ENCODE peak calls at places on chromosome 10, in five cellular contexts. One of them, this sample, is unnamed.

GRCh38 chr10:19945275-19945674 is 129.0 kb downstream of the PLXDC2 start:
- DNase-seq in K562: no peak
- DNase-seq in GM12878: no peak
- DNase-seq in H1: no peak
- DNase-seq in HepG2: no peak
- DNase-seq in this sample: no peak

GRCh38 chr10:86663046-86663345 is 5.3 kb upstream of the LDB3 start:
- DNase-seq in K562: no peak
- DNase-seq in GM12878: no peak
- DNase-seq in H1: no peak
- DNase-seq in HepG2: no peak
- DNase-seq in this sample: no peak

GRCh38 chr10:102603946-102604345 is 40.3 kb upstream of the TRIM8 start:
- DNase-seq in K562: no peak
- DNase-seq in GM12878: no peak
- DNase-seq in H1: no peak
- DNase-seq in HepG2: no peak
- DNase-seq in this sample: no peak

GRCh38 chr10:131453772-131454634 is 142.5 kb upstream of the TCERG1L start:
- DNase-seq in K562: peak; percentile 67
- DNase-seq in GM12878: no peak
- DNase-seq in H1: peak; percentile 99
- DNase-seq in HepG2: peak; percentile 12
- DNase-seq in this sample: peak; percentile 21

GRCh38 chr10:34739915-34740314 is 75.2 kb downstream of the PARD3 start:
- DNase-seq in K562: peak; percentile 35
- DNase-seq in GM12878: no peak
- DNase-seq in H1: peak; percentile 64
- DNase-seq in HepG2: no peak
- DNase-seq in this sample: no peak

GRCh38 chr10:92914478-92915066 is 66.3 kb downstream of the EXOC6 start:
- DNase-seq in K562: peak; percentile 75
- DNase-seq in GM12878: no peak
- DNase-seq in H1: peak; percentile 73
- DNase-seq in HepG2: peak; percentile 68
- DNase-seq in this sample: peak; percentile 51

GRCh38 chr10:73886085-73886529 is 11.8 kb upstream of the CAMK2G start:
- DNase-seq in K562: peak; percentile 90
- DNase-seq in GM12878: no peak
- DNase-seq in H1: peak; percentile 81
- DNase-seq in HepG2: peak; percentile 57
- DNase-seq in this sample: no peak

GRCh38 chr10:73923935-73924598 is 13.1 kb downstream of the PLAU start:
- DNase-seq in K562: no peak
- DNase-seq in GM12878: no peak
- DNase-seq in H1: no peak
- DNase-seq in HepG2: no peak
- DNase-seq in this sample: no peak

GRCh38 chr10:52774182-52774581 is 1.6 kb upstream of the MBL2 start:
- DNase-seq in K562: no peak
- DNase-seq in GM12878: no peak
- DNase-seq in H1: no peak
- DNase-seq in HepG2: no peak
- DNase-seq in this sample: no peak

GRCh38 chr10:86594535-86594934 is 59.8 kb upstream of the OPN4 start:
- DNase-seq in K562: no peak
- DNase-seq in GM12878: no peak
- DNase-seq in H1: no peak
- DNase-seq in HepG2: no peak
- DNase-seq in this sample: peak; percentile 18

GRCh38 chr10:91556691-91557529 is 76.0 kb downstream of the PPP1R3C start:
- DNase-seq in K562: no peak
- DNase-seq in GM12878: no peak
- DNase-seq in H1: peak; percentile 14
- DNase-seq in HepG2: peak; percentile 95
- DNase-seq in this sample: no peak

GRCh38 chr10:94066411-94066810 is 72.7 kb downstream of the PLCE1 start:
- DNase-seq in K562: peak; percentile 20
- DNase-seq in GM12878: no peak
- DNase-seq in H1: no peak
- DNase-seq in HepG2: peak; percentile 18
- DNase-seq in this sample: no peak

GRCh38 chr10:110699859-110700468 is 55.8 kb downstream of the RBM20 start:
- DNase-seq in K562: no peak
- DNase-seq in GM12878: no peak
- DNase-seq in H1: no peak
- DNase-seq in HepG2: no peak
- DNase-seq in this sample: no peak

GRCh38 chr10:102241444-102242117 is at the start of gene PITX3:
- DNase-seq in K562: peak; percentile 93
- DNase-seq in GM12878: no peak
- DNase-seq in H1: peak; percentile 96
- DNase-seq in HepG2: peak; percentile 89
- DNase-seq in this sample: peak; percentile 90

GRCh38 chr10:126650164-126650563 is 20.3 kb downstream of the C10orf90 start:
- DNase-seq in K562: no peak
- DNase-seq in GM12878: no peak
- DNase-seq in H1: no peak
- DNase-seq in HepG2: no peak
- DNase-seq in this sample: no peak

GRCh38 chr10:16184911-16185310 is 251.9 kb upstream of the PTER start:
- DNase-seq in K562: no peak
- DNase-seq in GM12878: no peak
- DNase-seq in H1: no peak
- DNase-seq in HepG2: no peak
- DNase-seq in this sample: no peak

GRCh38 chr10:115355162-115355760 is 262.1 kb downstream of the ATRNL1 start:
- DNase-seq in K562: peak; percentile 40
- DNase-seq in GM12878: peak; percentile 15
- DNase-seq in H1: peak; percentile 49
- DNase-seq in HepG2: peak; percentile 63
- DNase-seq in this sample: peak; percentile 81

GRCh38 chr10:88913157-88913556 is 33.1 kb downstream of the STAMBPL1 start:
- DNase-seq in K562: no peak
- DNase-seq in GM12878: no peak
- DNase-seq in H1: no peak
- DNase-seq in HepG2: no peak
- DNase-seq in this sample: no peak

GRCh38 chr10:29966269-29966668 is 93.1 kb downstream of the JCAD start:
- DNase-seq in K562: no peak
- DNase-seq in GM12878: no peak
- DNase-seq in H1: no peak
- DNase-seq in HepG2: no peak
- DNase-seq in this sample: no peak

GRCh38 chr10:3805227-3805790 is 20.3 kb upstream of the KLF6 start:
- DNase-seq in K562: peak; percentile 66
- DNase-seq in GM12878: peak; percentile 71
- DNase-seq in H1: no peak
- DNase-seq in HepG2: no peak
- DNase-seq in this sample: peak; percentile 56

GRCh38 chr10:117365612-117366011 is 9.6 kb downstream of the PDZD8 start:
- DNase-seq in K562: no peak
- DNase-seq in GM12878: no peak
- DNase-seq in H1: no peak
- DNase-seq in HepG2: no peak
- DNase-seq in this sample: peak; percentile 62

GRCh38 chr10:124416733-124417132 is 2.0 kb downstream of the OAT start:
- DNase-seq in K562: no peak
- DNase-seq in GM12878: no peak
- DNase-seq in H1: no peak
- DNase-seq in HepG2: peak; percentile 74
- DNase-seq in this sample: no peak

GRCh38 chr10:45001382-45002148 is 842 bp downstream of the ZNF22 start:
- DNase-seq in K562: peak; percentile 80
- DNase-seq in GM12878: peak; percentile 44
- DNase-seq in H1: no peak
- DNase-seq in HepG2: no peak
- DNase-seq in this sample: no peak

GRCh38 chr10:73218466-73219191 is 28.4 kb downstream of the DNAJC9 start:
- DNase-seq in K562: peak; percentile 67
- DNase-seq in GM12878: no peak
- DNase-seq in H1: no peak
- DNase-seq in HepG2: peak; percentile 35
- DNase-seq in this sample: peak; percentile 19

GRCh38 chr10:82934429-82934828 is 1059.4 kb downstream of the NRG3 start:
- DNase-seq in K562: no peak
- DNase-seq in GM12878: no peak
- DNase-seq in H1: no peak
- DNase-seq in HepG2: no peak
- DNase-seq in this sample: no peak

GRCh38 chr10:116688241-116688711 is 54.1 kb downstream of the HSPA12A start:
- DNase-seq in K562: no peak
- DNase-seq in GM12878: no peak
- DNase-seq in H1: no peak
- DNase-seq in HepG2: no peak
- DNase-seq in this sample: no peak

GRCh38 chr10:71533936-71534335 is 137.2 kb downstream of the CDH23 start:
- DNase-seq in K562: no peak
- DNase-seq in GM12878: no peak
- DNase-seq in H1: no peak
- DNase-seq in HepG2: no peak
- DNase-seq in this sample: no peak

GRCh38 chr10:130218936-130219335 is 82.7 kb downstream of the GLRX3 start:
- DNase-seq in K562: no peak
- DNase-seq in GM12878: no peak
- DNase-seq in H1: no peak
- DNase-seq in HepG2: no peak
- DNase-seq in this sample: no peak
- TF ChIP-seq MAX in K562: no peak
- TF ChIP-seq MAX in GM12878: no peak
- TF ChIP-seq MAX in H1: no peak
- TF ChIP-seq MAX in HepG2: no peak
- TF ChIP-seq MAX in this sample: no peak

GRCh38 chr10:96093948-96094347 is 36.1 kb upstream of the ZNF518A start:
- DNase-seq in K562: no peak
- DNase-seq in GM12878: no peak
- DNase-seq in H1: no peak
- DNase-seq in HepG2: peak; percentile 63
- DNase-seq in this sample: no peak

GRCh38 chr10:96092999-96093767 is 36.9 kb upstream of the ZNF518A start:
- DNase-seq in K562: no peak
- DNase-seq in GM12878: no peak
- DNase-seq in H1: no peak
- DNase-seq in HepG2: peak; percentile 84
- DNase-seq in this sample: no peak

GRCh38 chr10:96089116-96089515 is 41.0 kb upstream of the ZNF518A start:
- DNase-seq in K562: no peak
- DNase-seq in GM12878: no peak
- DNase-seq in H1: no peak
- DNase-seq in HepG2: peak; percentile 30
- DNase-seq in this sample: no peak

GRCh38 chr10:96089670-96090462 is 40.2 kb upstream of the ZNF518A start:
- DNase-seq in K562: peak; percentile 96
- DNase-seq in GM12878: peak; percentile 84
- DNase-seq in H1: peak; percentile 67
- DNase-seq in HepG2: peak; percentile 93
- DNase-seq in this sample: peak; percentile 85

GRCh38 chr10:96090463-96090800 is 39.7 kb upstream of the ZNF518A start:
- DNase-seq in K562: no peak
- DNase-seq in GM12878: no peak
- DNase-seq in H1: no peak
- DNase-seq in HepG2: no peak
- DNase-seq in this sample: no peak
- H2AFZ ChIP-seq in K562: peak overlapping the region; percentile 85
- H2AFZ ChIP-seq in GM12878: peak overlapping the region; percentile 92
- H2AFZ ChIP-seq in H1: peak overlapping the region; percentile 64
- H2AFZ ChIP-seq in HepG2: no peak overlapping the region
- H2AFZ ChIP-seq in this sample: no peak overlapping the region

GRCh38 chr10:122503886-122504285 is 42.5 kb downstream of the HTRA1 start:
- DNase-seq in K562: no peak
- DNase-seq in GM12878: no peak
- DNase-seq in H1: no peak
- DNase-seq in HepG2: no peak
- DNase-seq in this sample: no peak

GRCh38 chr10:122505011-122505410 is 43.7 kb downstream of the HTRA1 start:
- DNase-seq in K562: no peak
- DNase-seq in GM12878: no peak
- DNase-seq in H1: no peak
- DNase-seq in HepG2: no peak
- DNase-seq in this sample: no peak

GRCh38 chr10:122505885-122506284 is 44.5 kb downstream of the HTRA1 start:
- DNase-seq in K562: no peak
- DNase-seq in GM12878: no peak
- DNase-seq in H1: no peak
- DNase-seq in HepG2: no peak
- DNase-seq in this sample: no peak

GRCh38 chr10:122503004-122503403 is 41.7 kb downstream of the HTRA1 start:
- DNase-seq in K562: no peak
- DNase-seq in GM12878: no peak
- DNase-seq in H1: no peak
- DNase-seq in HepG2: no peak
- DNase-seq in this sample: no peak

DNA sequence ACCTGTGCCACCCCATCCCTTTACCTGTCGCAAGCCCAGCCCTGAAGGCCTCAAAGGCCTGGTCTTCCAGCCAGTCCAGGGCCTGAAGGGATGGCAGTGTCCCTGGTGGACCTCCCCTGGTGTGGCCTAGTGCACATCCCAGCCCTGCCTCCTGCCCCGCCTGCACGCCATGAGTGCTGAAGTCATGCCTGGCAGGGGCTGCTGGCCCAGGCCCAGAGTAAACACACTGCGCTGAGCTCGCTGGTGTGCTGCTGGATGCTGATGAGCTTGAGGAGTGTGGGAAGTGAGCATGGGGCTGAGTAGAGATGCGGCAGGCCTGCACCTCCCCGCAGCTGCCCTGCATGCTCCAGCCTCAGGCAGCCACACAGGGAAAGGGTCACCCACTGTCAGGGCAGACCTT is 43.2 kb downstream of the HTRA1 start:
- DNase-seq in K562: no peak
- DNase-seq in GM12878: no peak
- DNase-seq in H1: no peak
- DNase-seq in HepG2: no peak
- DNase-seq in this sample: no peak
- TF ChIP-seq SP1 in K562: no peak
- TF ChIP-seq SP1 in GM12878: no peak
- TF ChIP-seq SP1 in H1: no peak
- TF ChIP-seq SP1 in HepG2: no peak
- TF ChIP-seq SP1 in this sample: no peak

DNA sequence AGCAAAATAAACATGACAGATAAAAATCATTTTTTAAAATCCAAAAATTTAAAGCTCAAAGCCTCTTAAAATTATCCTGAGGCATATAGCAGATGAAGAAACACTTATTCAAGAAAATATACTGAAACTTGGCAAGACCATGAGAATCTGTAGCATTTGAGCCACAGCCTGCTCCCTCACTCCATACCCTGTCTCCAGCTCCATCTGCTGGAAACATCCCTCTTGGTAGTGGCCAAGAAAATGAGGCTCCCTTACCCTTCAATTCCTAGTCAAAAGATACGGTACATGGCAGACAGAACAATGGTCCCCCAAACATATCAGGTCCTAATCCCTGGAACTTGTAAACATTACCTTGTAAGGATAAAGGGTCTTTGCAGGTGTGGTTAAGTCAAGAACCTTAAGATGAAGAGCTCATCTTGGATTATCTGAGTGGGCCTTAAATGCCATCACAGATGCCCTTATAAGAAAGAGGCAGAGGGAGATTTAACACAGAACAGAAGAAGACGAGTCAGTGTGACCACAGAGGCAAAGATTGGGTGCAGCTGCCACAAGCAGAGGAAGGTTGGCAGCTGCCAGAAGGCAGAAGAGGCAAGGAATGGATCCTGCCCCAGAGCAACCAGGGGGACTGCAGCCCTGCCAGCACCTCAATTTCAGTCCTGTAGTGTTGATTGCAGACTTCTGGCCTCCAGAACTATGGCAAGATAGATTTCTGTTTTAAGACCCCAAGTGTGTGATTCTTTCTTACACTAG is 149.4 kb downstream of the ZNF248 start:
- DNase-seq in K562: no peak
- DNase-seq in GM12878: no peak
- DNase-seq in H1: no peak
- DNase-seq in HepG2: no peak
- DNase-seq in this sample: no peak
- TF ChIP-seq MAX in K562: no peak
- TF ChIP-seq MAX in GM12878: no peak
- TF ChIP-seq MAX in H1: no peak
- TF ChIP-seq MAX in HepG2: no peak
- TF ChIP-seq MAX in this sample: no peak